ENCODE peak calls at places on chromosomes 16 and 17, in six cellular contexts. B is SW 1271, Y is OCI-M1, I is cardiac fibroblast, C is Right ventricle myocardium superior, D is choroid plexus epithelial cell. M is an unnamed sample.

GRCh38 chr16:89320717-89321501 is 103.4 kb downstream of the ZNF778 start:
- DNase-seq in B (peak), Y (no peak), I (peak), C (peak), D (peak), M (peak)

GRCh38 chr17:18201108-18201507 is 17.5 kb downstream of the ALKBH5 start:
- DNase-seq in B (no peak), Y (no peak), I (no peak), C (no peak), D (no peak), M (no peak)

GRCh38 chr16:75620326-75621169 is 2.5 kb downstream of the ADAT1 start:
- DNase-seq in B (no peak), Y (peak), I (no peak), C (no peak), D (no peak), M (no peak)

GRCh38 chr16:89827383-89828198 is 684 bp upstream of the SPIRE2 start:
- DNase-seq in B (peak), Y (peak), I (peak), C (peak), D (peak), M (peak)

GRCh38 chr17:7081341-7082062 is 1.5 kb upstream of the CLEC10A start:
- DNase-seq in B (no peak), Y (no peak), I (no peak), C (peak), D (no peak), M (no peak)

GRCh38 chr17:61555127-61555531 is 35.9 kb downstream of the NACA2 start:
- DNase-seq in B (no peak), Y (no peak), I (no peak), C (no peak), D (no peak), M (no peak)

GRCh38 chr17:77382356-77382911 is 241.7 kb downstream of the SEC14L1 start:
- DNase-seq in B (no peak), Y (no peak), I (no peak), C (no peak), D (no peak), M (no peak)

GRCh38 chr16:15765880-15766279 is 90.9 kb downstream of the MYH11 start:
- DNase-seq in B (peak), Y (peak), I (peak), C (no peak), D (peak), M (peak)

GRCh38 chr16:4675864-4676786 is 17.2 kb upstream of the NUDT16L1 start:
- DNase-seq in B (no peak), Y (peak), I (no peak), C (no peak), D (no peak), M (no peak)

GRCh38 chr17:38747385-38748328 is 479 bp downstream of the PCGF2 start:
- DNase-seq in B (peak), Y (peak), I (peak), C (peak), D (no peak), M (peak)

GRCh38 chr17:70314506-70314905 is 145.2 kb downstream of the KCNJ2 start:
- DNase-seq in B (no peak), Y (peak), I (no peak), C (no peak), D (no peak), M (no peak)

GRCh38 chr16:84617068-84617630 is 729 bp downstream of the COTL1 start:
- DNase-seq in B (no peak), Y (no peak), I (no peak), C (no peak), D (peak), M (peak)

GRCh38 chr17:40427002-40427491 is 9.4 kb upstream of the TOP2A start:
- DNase-seq in B (no peak), Y (no peak), I (no peak), C (no peak), D (no peak), M (no peak)

GRCh38 chr16:82881517-82881916 is 254.7 kb downstream of the CDH13 start:
- DNase-seq in B (no peak), Y (no peak), I (no peak), C (no peak), D (no peak), M (no peak)

GRCh38 chr17:61617261-61617660 is 26.2 kb upstream of the NACA2 start:
- DNase-seq in B (no peak), Y (no peak), I (no peak), C (no peak), D (no peak), M (no peak)

GRCh38 chr17:73510981-73511442 is 133.2 kb downstream of the SDK2 start:
- DNase-seq in B (no peak), Y (no peak), I (no peak), C (no peak), D (no peak), M (no peak)

GRCh38 chr16:70735141-70735979 is 49.5 kb upstream of the MTSS2 start:
- DNase-seq in B (no peak), Y (no peak), I (peak), C (peak), D (peak), M (peak)

GRCh38 chr17:63075969-63076368 is 109.9 kb downstream of the TANC2 start:
- DNase-seq in B (no peak), Y (peak), I (no peak), C (no peak), D (no peak), M (no peak)

GRCh38 chr17:34755371-34755770 is 176.0 kb downstream of the TMEM132E start:
- DNase-seq in B (no peak), Y (no peak), I (no peak), C (no peak), D (no peak), M (no peak)

GRCh38 chr16:85425061-85425662 is 188.0 kb upstream of the GSE1 start:
- DNase-seq in B (no peak), Y (no peak), I (no peak), C (peak), D (no peak), M (no peak)

GRCh38 chr17:72404872-72405271 is 284.1 kb downstream of the SOX9 start:
- DNase-seq in B (no peak), Y (no peak), I (peak), C (no peak), D (peak), M (peak)

GRCh38 chr17:71252446-71252845 is 868.4 kb upstream of the SOX9 start:
- DNase-seq in B (no peak), Y (no peak), I (no peak), C (no peak), D (no peak), M (no peak)

GRCh38 chr16:22027633-22028032 is 19.7 kb downstream of the MOSMO start:
- DNase-seq in B (no peak), Y (no peak), I (peak), C (no peak), D (peak), M (peak)